ENCODE peak calls at places on chromosomes 12 and 14, in five cellular contexts. One of them, this sample, is unnamed.
A peak's percentile ranks its signal among the peaks of the same experiment; 100 is the strongest.

GRCh38 chr12:65962921-65963883 is 138.9 kb downstream of the HMGA2 start:
- DNase-seq in stromal cell of bone marrow: no peak
- DNase-seq in GOT3: no peak
- DNase-seq in astrocyte of the spinal cord: peak; percentile 75
- DNase-seq in mucosa of descending colon: no peak
- DNase-seq in this sample: no peak

GRCh38 chr12:21472197-21472596 is 29.2 kb downstream of the RECQL start:
- DNase-seq in stromal cell of bone marrow: no peak
- DNase-seq in GOT3: no peak
- DNase-seq in astrocyte of the spinal cord: no peak
- DNase-seq in mucosa of descending colon: no peak
- DNase-seq in this sample: no peak

GRCh38 chr12:54082402-54082892 is 28.8 kb downstream of the HOXC4 start:
- DNase-seq in stromal cell of bone marrow: no peak
- DNase-seq in GOT3: no peak
- DNase-seq in astrocyte of the spinal cord: peak; percentile 20
- DNase-seq in mucosa of descending colon: peak; percentile 45
- DNase-seq in this sample: no peak

GRCh38 chr12:102990419-102990818 is 32.9 kb downstream of the ASCL1 start:
- DNase-seq in stromal cell of bone marrow: no peak
- DNase-seq in GOT3: no peak
- DNase-seq in astrocyte of the spinal cord: no peak
- DNase-seq in mucosa of descending colon: no peak
- DNase-seq in this sample: no peak

GRCh38 chr12:124686001-124686884 is 118.8 kb upstream of the NCOR2 start:
- DNase-seq in stromal cell of bone marrow: peak; percentile 29
- DNase-seq in GOT3: no peak
- DNase-seq in astrocyte of the spinal cord: peak; percentile 72
- DNase-seq in mucosa of descending colon: no peak
- DNase-seq in this sample: peak; percentile 81

GRCh38 chr12:65747338-65747737 is 76.9 kb upstream of the HMGA2 start:
- DNase-seq in stromal cell of bone marrow: no peak
- DNase-seq in GOT3: no peak
- DNase-seq in astrocyte of the spinal cord: no peak
- DNase-seq in mucosa of descending colon: no peak
- DNase-seq in this sample: no peak

GRCh38 chr14:40417777-40418401 is 985.7 kb upstream of the FBXO33 start:
- DNase-seq in stromal cell of bone marrow: no peak
- DNase-seq in GOT3: no peak
- DNase-seq in astrocyte of the spinal cord: no peak
- DNase-seq in mucosa of descending colon: no peak
- DNase-seq in this sample: no peak

GRCh38 chr14:24339284-24340151 is at the start of gene RIPK3:
- DNase-seq in stromal cell of bone marrow: no peak
- DNase-seq in GOT3: no peak
- DNase-seq in astrocyte of the spinal cord: no peak
- DNase-seq in mucosa of descending colon: peak; percentile 89
- DNase-seq in this sample: no peak

GRCh38 chr12:102539651-102540553 is 59.5 kb upstream of the IGF1 start:
- DNase-seq in stromal cell of bone marrow: peak; percentile 47
- DNase-seq in GOT3: no peak
- DNase-seq in astrocyte of the spinal cord: no peak
- DNase-seq in mucosa of descending colon: no peak
- DNase-seq in this sample: peak; percentile 81

GRCh38 chr12:122471324-122472226 is 29.2 kb downstream of the ZCCHC8 start:
- DNase-seq in stromal cell of bone marrow: peak; percentile 68
- DNase-seq in GOT3: no peak
- DNase-seq in astrocyte of the spinal cord: peak; percentile 83
- DNase-seq in mucosa of descending colon: no peak
- DNase-seq in this sample: peak; percentile 84

GRCh38 chr14:98834119-98834518 is 437.9 kb downstream of the BCL11B start:
- DNase-seq in stromal cell of bone marrow: no peak
- DNase-seq in GOT3: no peak
- DNase-seq in astrocyte of the spinal cord: no peak
- DNase-seq in mucosa of descending colon: no peak
- DNase-seq in this sample: no peak

GRCh38 chr14:95516554-95517209 is at the start of gene SYNE3:
- DNase-seq in stromal cell of bone marrow: no peak
- DNase-seq in GOT3: no peak
- DNase-seq in astrocyte of the spinal cord: no peak
- DNase-seq in mucosa of descending colon: peak; percentile 84
- DNase-seq in this sample: no peak

GRCh38 chr12:106181416-106182114 is 42.8 kb upstream of the NUAK1 start:
- DNase-seq in stromal cell of bone marrow: no peak
- DNase-seq in GOT3: no peak
- DNase-seq in astrocyte of the spinal cord: no peak
- DNase-seq in mucosa of descending colon: no peak
- DNase-seq in this sample: no peak

GRCh38 chr12:107448198-107448597 is 237.4 kb upstream of the PWP1 start:
- DNase-seq in stromal cell of bone marrow: no peak
- DNase-seq in GOT3: no peak
- DNase-seq in astrocyte of the spinal cord: no peak
- DNase-seq in mucosa of descending colon: peak; percentile 39
- DNase-seq in this sample: peak; percentile 5

GRCh38 chr14:102898298-102898697 is 24.2 kb upstream of the AMN start:
- DNase-seq in stromal cell of bone marrow: no peak
- DNase-seq in GOT3: no peak
- DNase-seq in astrocyte of the spinal cord: no peak
- DNase-seq in mucosa of descending colon: no peak
- DNase-seq in this sample: no peak

GRCh38 chr12:57086951-57087688 is 1.8 kb upstream of the NAB2 start:
- DNase-seq in stromal cell of bone marrow: peak; percentile 86
- DNase-seq in GOT3: peak; percentile 51
- DNase-seq in astrocyte of the spinal cord: peak; percentile 92
- DNase-seq in mucosa of descending colon: peak; percentile 88
- DNase-seq in this sample: peak; percentile 93

GRCh38 chr12:102702447-102703114 is 214.5 kb downstream of the PAH start:
- DNase-seq in stromal cell of bone marrow: peak; percentile 57
- DNase-seq in GOT3: peak; percentile 1
- DNase-seq in astrocyte of the spinal cord: peak; percentile 55
- DNase-seq in mucosa of descending colon: peak; percentile 24
- DNase-seq in this sample: peak; percentile 65

This sample was measured in IMR-90.